ENCODE peak calls at places on chromosomes 11 and 22, in six cellular contexts. Q is A549, J is endothelial cell of umbilical vein, Z is WTC11, U is H1, B is HCT116. A is an unnamed sample.

GRCh38 chr22:20437253-20438065 is at the start of gene SCARF2:
- DNase-seq in Q (no peak), J (peak), Z (peak), U (peak), B (no peak), A (no peak)

GRCh38 chr11:2860636-2861035 is 24.9 kb downstream of the CDKN1C start:
- DNase-seq in Q (peak), J (no peak), Z (no peak), U (no peak), B (no peak), A (peak)

GRCh38 chr11:65958774-65959420 is 2.6 kb upstream of the SART1 start:
- DNase-seq in Q (no peak), J (no peak), Z (no peak), U (no peak), B (no peak), A (no peak)

GRCh38 chr11:101487775-101488174 is 96.0 kb downstream of the TRPC6 start:
- DNase-seq in Q (no peak), J (no peak), Z (no peak), U (no peak), B (no peak), A (no peak)

GRCh38 chr22:39233736-39234120 is 11.1 kb downstream of the PDGFB start:
- DNase-seq in Q (no peak), J (no peak), Z (no peak), U (no peak), B (no peak), A (no peak)

GRCh38 chr22:27075028-27075678 is 417.8 kb downstream of the MIAT start:
- DNase-seq in Q (no peak), J (no peak), Z (peak), U (peak), B (no peak), A (peak)

GRCh38 chr22:50416996-50417395 is 57.8 kb downstream of the SBF1 start:
- DNase-seq in Q (no peak), J (no peak), Z (no peak), U (no peak), B (no peak), A (no peak)

GRCh38 chr22:24523873-24524272 is 28.7 kb downstream of the UPB1 start:
- DNase-seq in Q (no peak), J (peak), Z (no peak), U (no peak), B (no peak), A (no peak)

GRCh38 chr11:23078289-23078971 is 218.2 kb upstream of the CCDC179 start:
- DNase-seq in Q (no peak), J (peak), Z (no peak), U (no peak), B (no peak), A (no peak)

GRCh38 chr22:49365191-49365837 is 462.4 kb downstream of the BRD1 start:
- DNase-seq in Q (no peak), J (no peak), Z (no peak), U (no peak), B (no peak), A (no peak)

GRCh38 chr22:49367016-49367697 is 460.5 kb downstream of the BRD1 start:
- DNase-seq in Q (no peak), J (no peak), Z (no peak), U (no peak), B (no peak), A (no peak)

GRCh38 chr22:49368221-49368975 is 459.3 kb downstream of the BRD1 start:
- DNase-seq in Q (no peak), J (no peak), Z (peak), U (no peak), B (no peak), A (no peak)

GRCh38 chr22:49365910-49366309 is 461.8 kb downstream of the BRD1 start:
- DNase-seq in Q (no peak), J (no peak), Z (no peak), U (no peak), B (no peak), A (no peak)

DNA sequence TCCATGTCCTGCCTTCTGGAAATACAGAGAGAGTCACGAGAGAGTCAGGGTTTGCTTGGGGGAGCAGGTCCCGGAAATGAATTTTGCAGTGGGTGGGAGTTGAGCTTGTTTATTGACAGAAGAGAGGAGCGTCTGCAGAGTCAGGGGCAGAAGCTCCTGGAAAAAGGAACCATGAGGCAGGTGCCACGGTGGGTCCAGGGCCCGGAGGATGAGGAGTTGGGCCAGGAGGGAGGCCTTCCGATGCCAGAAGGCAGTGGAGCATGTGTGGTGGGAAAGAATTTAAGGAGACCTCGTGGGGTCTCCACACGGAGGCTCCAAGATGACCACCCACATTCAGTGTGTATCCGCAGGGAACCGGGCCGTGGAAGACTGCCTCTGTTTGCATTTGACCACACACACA is 461.2 kb downstream of the BRD1 start:
- DNase-seq in Q (no peak), J (no peak), Z (no peak), U (no peak), B (no peak), A (no peak)
- TF ChIP-seq MAX in Q (no peak), J (no peak), Z (no peak), U (no peak), B (no peak), A (no peak)

DNA sequence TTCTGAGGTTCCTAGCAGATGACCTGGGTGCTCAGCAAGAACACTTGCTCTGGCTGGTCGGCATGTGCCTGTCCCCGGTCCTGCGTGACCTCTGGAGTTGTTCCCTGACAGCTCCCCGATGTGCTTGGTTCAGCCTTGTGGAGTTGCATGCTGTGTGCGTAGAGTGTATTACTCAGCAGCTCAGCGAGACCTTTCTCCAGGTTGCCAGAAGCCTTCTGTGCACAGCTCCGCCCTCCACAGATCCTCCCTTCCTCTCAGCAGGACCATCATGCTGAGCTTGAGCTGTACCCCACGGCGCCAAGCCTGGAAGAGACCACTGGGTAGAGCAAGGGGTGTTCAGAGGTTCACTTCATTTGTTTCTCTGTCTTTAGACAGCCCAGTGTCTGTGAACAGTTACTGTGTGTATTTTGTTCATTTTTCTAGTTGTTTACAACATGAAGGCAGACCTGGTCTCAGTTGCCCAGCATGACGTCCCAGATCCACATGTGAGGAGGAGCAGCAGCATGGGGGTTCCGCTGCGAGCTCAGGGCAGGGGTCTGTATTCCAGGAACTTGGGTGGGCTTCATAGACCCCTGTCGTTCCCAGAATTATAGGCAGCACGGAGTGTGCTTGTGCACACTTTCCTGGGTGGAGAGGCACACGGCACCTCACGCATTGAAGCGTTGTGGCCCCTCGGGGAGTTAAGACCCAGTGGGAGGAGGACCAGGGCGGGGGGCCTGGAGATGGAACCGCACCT is 148.6 kb downstream of the IGLL1 start:
- DNase-seq in Q (peak), J (no peak), Z (no peak), U (no peak), B (no peak), A (no peak)
- TF ChIP-seq MAX in Q (no peak), J (no peak), Z (no peak), U (no peak), B (no peak), A (no peak)

DNA sequence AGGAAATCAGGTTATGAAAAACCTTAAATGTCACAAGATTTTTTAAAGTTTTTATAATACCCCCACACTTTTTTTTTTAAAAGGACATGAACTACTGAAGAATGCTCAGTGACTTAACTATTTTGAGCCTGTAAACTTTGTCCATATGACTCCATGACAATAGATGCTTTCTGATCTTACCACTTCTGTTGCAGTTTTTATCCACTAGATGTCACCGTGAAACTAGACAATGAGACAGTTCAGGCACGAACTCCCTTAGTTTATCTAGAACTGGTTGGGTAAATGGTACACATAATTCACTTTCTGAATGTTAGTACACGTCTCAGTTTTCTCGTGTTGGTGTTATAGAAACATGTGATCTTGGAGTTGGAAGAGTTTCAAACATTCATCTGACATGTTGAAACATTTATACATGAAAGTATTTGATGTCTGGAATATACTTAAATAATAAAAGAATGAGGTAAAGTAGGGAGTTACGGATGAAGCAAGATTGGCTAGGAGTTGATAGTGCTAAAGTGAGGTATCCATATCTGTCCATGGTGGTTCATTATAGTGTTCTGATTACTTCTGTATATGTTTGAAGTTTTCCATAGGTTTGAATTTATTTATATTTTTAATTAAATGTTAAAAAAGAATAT is 8.1 kb downstream of the CCDC15 start:
- DNase-seq in Q (peak), J (peak), Z (no peak), U (no peak), B (peak), A (peak)
- TF ChIP-seq MAX in Q (no peak), J (no peak), Z (no peak), U (no peak), B (no peak), A (no peak)

GRCh38 chr22:45280583-45280972 is 4.2 kb upstream of the UPK3A start:
- DNase-seq in Q (no peak), J (no peak), Z (no peak), U (no peak), B (no peak), A (no peak)
- TF ChIP-seq MAX in Q (no peak), J (no peak), Z (no peak), U (no peak), B (no peak), A (no peak)

A was measured in NB4.